ENCODE peak calls at places on chromosomes 11 and 22, in nine cellular contexts. F is heart left ventricle, E is pancreas, X is PC-3, P is fibroblast of lung, M is IMR-90, L is cardiac muscle cell, K is substantia nigra, H is small intestine. G is an unnamed sample.

GRCh38 chr11:66912361-66912760 is 45.8 kb downstream of the PC start:
- DNase-seq in L (no peak), P (no peak), H (no peak), K (no peak), X (no peak), F (no peak), M (no peak), E (no peak), G (no peak)

GRCh38 chr11:17524221-17524620 is 20.0 kb downstream of the USH1C start:
- DNase-seq in K (no peak), L (no peak), M (no peak), H (no peak), F (no peak), X (no peak), E (no peak), P (no peak), G (no peak)

GRCh38 chr22:27152033-27152432 is 494.6 kb downstream of the MIAT start:
- DNase-seq in H (no peak), P (no peak), K (no peak), F (no peak), X (no peak), E (no peak), M (no peak), L (no peak), G (no peak)

GRCh38 chr11:76659672-76660532 is 10.6 kb downstream of the LRRC32 start:
- DNase-seq in P (no peak), H (no peak), L (no peak), M (no peak), E (peak), F (peak), K (no peak), X (no peak), G (no peak)

GRCh38 chr22:20186183-20186870 is 35.5 kb upstream of the CCDC188 start:
- DNase-seq in X (no peak), E (no peak), K (no peak), M (no peak), F (no peak), P (no peak), H (no peak), L (no peak), G (no peak)

GRCh38 chr11:69497221-69497787 is 15.8 kb downstream of the LINC01488 start:
- DNase-seq in E (peak), K (peak), P (peak), F (peak), M (peak), L (peak), H (no peak), X (peak), G (no peak)

GRCh38 chr22:19807914-19808872 is 46.5 kb downstream of the GNB1L start:
- DNase-seq in P (no peak), L (no peak), E (peak), X (no peak), K (no peak), F (no peak), M (no peak), H (no peak), G (no peak)

GRCh38 chr11:116353517-116353916 is 419.3 kb downstream of the BUD13 start:
- DNase-seq in X (no peak), E (no peak), H (peak), M (no peak), L (no peak), K (no peak), P (no peak), F (no peak), G (no peak)

GRCh38 chr11:85089654-85090053 is 537.5 kb downstream of the DLG2 start:
- DNase-seq in P (no peak), F (no peak), X (no peak), K (no peak), M (no peak), E (no peak), H (no peak), L (no peak), G (no peak)

GRCh38 chr22:43042101-43042780 is 27.3 kb upstream of the PACSIN2 start:
- DNase-seq in L (no peak), E (no peak), M (peak), P (peak), X (no peak), K (no peak), F (no peak), H (no peak), G (no peak)

GRCh38 chr11:75100314-75100713 is 3.6 kb upstream of the OR2AT4 start:
- DNase-seq in L (peak), M (peak), P (peak), E (no peak), F (no peak), K (no peak), H (no peak), X (peak), G (no peak)

GRCh38 chr22:17228725-17229126 is 9.5 kb upstream of the ADA2 start:
- DNase-seq in H (no peak), K (no peak), M (no peak), X (peak), E (no peak), F (no peak), P (no peak), L (no peak), G (no peak)

GRCh38 chr22:29797351-29797750 is 30.2 kb downstream of the UQCR10 start:
- DNase-seq in E (no peak), L (no peak), K (peak), H (no peak), X (no peak), F (no peak), M (no peak), P (no peak), G (no peak)

GRCh38 chr22:44028091-44028490 is 4.0 kb downstream of the PARVB start:
- DNase-seq in E (no peak), K (no peak), X (no peak), P (no peak), H (no peak), L (no peak), F (no peak), M (no peak), G (no peak)

GRCh38 chr22:17035246-17035645 is 27.2 kb upstream of the GAB4 start:
- DNase-seq in M (no peak), X (no peak), F (no peak), K (no peak), L (no peak), E (no peak), P (no peak), H (no peak), G (no peak)

GRCh38 chr11:79062814-79063762 is 377.7 kb downstream of the TENM4 start:
- DNase-seq in H (peak), X (peak), E (no peak), F (no peak), P (no peak), M (peak), K (peak), L (peak), G (no peak)

GRCh38 chr11:85626496-85626895 is 648 bp downstream of the DLG2 start:
- DNase-seq in P (no peak), E (no peak), K (no peak), F (no peak), H (no peak), X (peak), M (no peak), L (no peak), G (no peak)

GRCh38 chr11:64327338-64327737 is 9.4 kb downstream of the PRDX5 start:
- DNase-seq in L (no peak), M (no peak), P (no peak), K (no peak), H (no peak), F (no peak), E (no peak), X (no peak), G (no peak)

GRCh38 chr11:78789365-78789764 is 214.7 kb upstream of the NARS2 start:
- DNase-seq in P (no peak), X (no peak), L (no peak), H (no peak), E (no peak), M (no peak), F (no peak), K (no peak), G (peak)

GRCh38 chr22:35071784-35072183 is 5.8 kb downstream of the ISX start:
- DNase-seq in L (no peak), X (peak), H (peak), M (no peak), E (no peak), F (no peak), K (no peak), P (no peak), G (peak)

GRCh38 chr22:23578306-23578705 is 1.8 kb downstream of the IGLL1 start:
- DNase-seq in H (no peak), L (no peak), P (no peak), M (no peak), K (no peak), E (no peak), F (no peak), X (no peak), G (no peak)

GRCh38 chr22:22168190-22168940 is 76.2 kb upstream of the VPREB1 start:
- DNase-seq in M (peak), L (peak), F (no peak), H (peak), P (peak), K (no peak), X (peak), E (no peak), G (no peak)

GRCh38 chr11:76770642-76771445 is 12.3 kb upstream of the TSKU start:
- DNase-seq in L (peak), M (peak), H (peak), P (peak), X (peak), F (no peak), E (peak), K (no peak), G (peak)

GRCh38 chr11:119337581-119338317 is 2.9 kb downstream of the C1QTNF5 start:
- DNase-seq in F (no peak), L (peak), E (no peak), H (no peak), M (peak), K (no peak), P (peak), X (no peak), G (no peak)

GRCh38 chr11:12159351-12160099 is 49.1 kb downstream of the MICAL2 start:
- DNase-seq in E (no peak), M (peak), H (no peak), K (peak), F (no peak), X (peak), L (peak), P (peak), G (no peak)

GRCh38 chr22:37892566-37893338 is 13.3 kb upstream of the MICALL1 start:
- DNase-seq in K (peak), L (peak), E (no peak), P (no peak), X (no peak), F (peak), H (no peak), M (no peak), G (no peak)

GRCh38 chr11:78759067-78759466 is 184.4 kb upstream of the NARS2 start:
- DNase-seq in P (no peak), H (no peak), F (no peak), K (no peak), X (no peak), M (no peak), L (no peak), E (no peak), G (no peak)

GRCh38 chr11:92941676-92942571 is 27.5 kb upstream of the MTNR1B start:
- DNase-seq in F (no peak), E (no peak), M (peak), X (peak), K (peak), P (no peak), L (peak), H (peak), G (peak)

GRCh38 chr11:123536690-123537437 is 106.8 kb downstream of the GRAMD1B start:
- DNase-seq in X (peak), P (no peak), K (no peak), F (peak), H (no peak), L (peak), M (no peak), E (no peak), G (no peak)

GRCh38 chr11:33000181-33000580 is 15.5 kb upstream of the DEPDC7 start:
- DNase-seq in H (no peak), X (peak), L (peak), P (peak), E (no peak), M (peak), F (no peak), K (no peak), G (no peak)

GRCh38 chr11:119322921-119323531 is 6.1 kb upstream of the MCAM start:
- DNase-seq in X (no peak), E (no peak), L (no peak), P (no peak), K (no peak), H (no peak), M (no peak), F (no peak), G (no peak)

GRCh38 chr22:39514373-39514973 is 5.9 kb upstream of the ATF4 start:
- DNase-seq in P (no peak), H (peak), X (peak), E (peak), M (peak), K (peak), L (peak), F (no peak), G (peak)

GRCh38 chr11:117966908-117967307 is 19.3 kb upstream of the IL10RA start:
- DNase-seq in X (no peak), K (no peak), M (no peak), E (no peak), P (no peak), F (no peak), H (no peak), L (no peak), G (no peak)

GRCh38 chr11:61828629-61829407 is 718 bp downstream of the FADS2 start:
- DNase-seq in E (peak), F (peak), K (peak), L (peak), X (peak), M (no peak), H (peak), P (peak), G (peak)

GRCh38 chr11:110373061-110373702 is 56.6 kb upstream of the FDX1 start:
- DNase-seq in H (no peak), K (no peak), L (peak), M (peak), P (peak), F (no peak), E (no peak), X (peak), G (no peak)

GRCh38 chr11:133966924-133967598 is 10.3 kb upstream of the IGSF9B start:
- DNase-seq in L (peak), H (no peak), M (no peak), X (no peak), F (peak), K (peak), E (peak), P (no peak), G (peak)

GRCh38 chr11:69947772-69948255 is 128.6 kb upstream of the FGF3 start:
- DNase-seq in H (no peak), E (peak), X (no peak), F (no peak), K (no peak), L (no peak), M (no peak), P (no peak), G (no peak)

GRCh38 chr11:16099501-16099900 is 256.8 kb downstream of the SOX6 start:
- DNase-seq in F (no peak), X (no peak), K (no peak), H (peak), L (no peak), M (no peak), P (peak), E (no peak), G (no peak)

DNA sequence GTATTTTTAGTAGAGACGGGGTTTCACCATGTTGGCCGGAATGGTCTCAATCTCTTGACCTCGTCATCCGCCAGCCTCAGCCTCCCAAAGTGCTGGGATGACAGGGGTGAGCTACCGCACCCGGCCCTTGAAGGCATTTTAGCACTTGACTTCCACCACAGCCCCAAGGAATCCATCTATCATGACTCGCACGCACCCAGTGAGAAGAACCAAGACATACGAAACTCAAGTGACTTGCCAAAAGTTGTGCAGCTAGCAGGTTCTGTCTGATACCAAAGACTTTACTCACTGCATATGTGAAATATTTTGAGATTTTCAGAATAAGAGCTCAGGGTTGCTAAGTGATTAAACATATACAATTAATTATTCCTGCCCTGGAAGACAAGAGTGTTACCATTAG is 21.0 kb downstream of the FLI1 start:
- DNase-seq in L (peak), M (peak), H (no peak), F (no peak), E (no peak), P (peak), X (peak), K (no peak), G (no peak)
- H3K27ac ChIP-seq in L (no peak), M (no peak), H (no peak), F (peak), E (no peak), P (no peak), X (no peak), K (no peak), G (no peak)

DNA sequence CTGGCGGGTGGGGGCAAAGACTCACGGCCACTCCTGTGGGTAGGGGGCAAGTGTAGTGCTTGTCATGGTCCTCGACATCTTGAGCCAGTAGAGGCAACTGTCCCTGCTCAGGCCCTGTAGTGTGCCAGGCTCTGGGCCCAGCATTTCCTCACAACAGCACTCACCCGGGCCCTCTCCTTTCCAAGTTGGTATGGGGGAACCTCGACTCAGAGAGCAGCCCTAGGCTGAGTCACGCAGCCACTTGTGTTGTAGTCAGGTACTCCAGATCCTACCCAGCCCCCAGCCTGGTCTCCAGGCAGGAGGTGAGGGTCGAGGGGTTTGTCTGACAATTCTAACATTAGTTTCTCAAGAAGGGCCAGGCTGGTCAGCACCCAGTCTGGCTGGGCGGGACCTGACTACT is 4.1 kb downstream of the RELT start:
- DNase-seq in X (no peak), L (no peak), P (no peak), K (no peak), H (no peak), M (no peak), E (no peak), F (no peak), G (no peak)
- H3K27ac ChIP-seq in X (no peak), L (peak), P (no peak), K (no peak), H (no peak), M (no peak), E (no peak), F (peak), G (no peak)

DNA sequence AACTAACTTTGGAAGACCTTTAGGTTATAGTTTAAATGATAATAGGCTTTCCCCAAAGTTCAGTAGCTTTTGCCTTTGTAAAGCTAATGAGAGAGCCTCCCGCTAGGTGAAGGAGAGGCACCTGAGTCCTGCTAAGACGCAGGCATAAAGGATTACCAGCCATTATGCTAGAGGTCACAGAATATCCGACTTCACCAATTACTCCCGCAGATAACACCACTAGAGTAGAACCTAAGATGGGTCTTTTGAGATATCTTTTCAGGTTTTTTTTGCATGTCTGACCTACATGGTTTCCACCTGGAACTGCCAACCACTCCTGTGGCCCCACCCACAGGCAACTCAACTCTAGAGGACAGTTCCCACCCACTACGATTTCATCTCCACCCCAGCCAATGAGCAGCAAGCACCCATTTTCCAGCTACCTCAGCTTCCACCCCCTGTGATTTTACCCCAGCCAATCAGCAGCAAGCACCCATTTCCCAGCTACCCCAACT is 314.3 kb downstream of the BRD1 start:
- DNase-seq in L (no peak), E (no peak), X (no peak), M (no peak), K (no peak), H (no peak), P (no peak), F (no peak), G (no peak)
- H3K27ac ChIP-seq in L (no peak), E (no peak), X (no peak), M (no peak), K (no peak), H (no peak), P (no peak), F (no peak), G (no peak)

DNA sequence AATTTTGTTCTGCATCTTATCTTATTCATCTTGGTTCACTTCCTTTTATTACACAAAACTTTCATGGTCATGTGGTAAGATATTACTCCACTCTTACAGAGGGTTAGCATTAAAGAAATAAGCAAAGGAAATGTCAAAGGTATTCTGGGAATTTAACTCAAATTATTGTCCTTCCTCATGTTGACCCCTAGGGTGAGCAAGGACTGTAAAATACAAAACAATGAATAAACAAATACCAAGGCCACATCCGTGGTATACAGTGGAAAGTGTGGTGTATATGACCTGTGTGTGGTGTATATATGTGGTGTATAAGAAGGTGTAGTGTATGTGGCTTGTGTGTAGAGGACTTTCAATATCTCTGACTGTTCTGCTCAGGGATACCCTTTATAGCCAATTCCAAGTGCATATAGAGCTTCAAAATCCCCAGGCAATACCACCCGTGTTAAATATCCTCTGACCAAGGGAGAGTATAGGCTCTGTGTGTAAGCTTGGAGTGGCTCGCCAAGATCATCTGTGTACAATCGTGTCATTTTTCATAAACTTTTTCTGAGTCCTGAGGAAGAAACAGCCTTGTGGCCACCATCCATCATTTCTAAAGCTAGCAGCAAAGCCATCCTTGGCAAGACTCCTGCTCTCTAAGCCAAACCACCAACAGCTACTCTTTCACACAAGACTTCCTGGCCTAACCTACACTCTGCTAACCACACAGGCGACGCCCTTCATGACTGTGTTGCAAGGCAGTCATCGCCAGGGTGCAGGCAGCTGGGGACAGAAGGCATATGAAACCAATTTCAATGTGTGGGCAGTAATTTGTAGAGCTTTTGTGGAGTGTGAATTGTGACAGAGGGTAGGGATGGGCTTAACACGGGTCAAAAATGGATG is 548.0 kb downstream of the ETS1 start:
- DNase-seq in K (no peak), H (peak), P (peak), E (no peak), F (no peak), M (peak), X (peak), L (peak), G (peak)
- H3K27ac ChIP-seq in K (no peak), H (no peak), P (no peak), E (no peak), F (peak), M (no peak), X (peak), L (no peak), G (no peak)

GRCh38 chr11:46416656-46417055 is 25.1 kb upstream of the CHRM4 start:
- DNase-seq in X (no peak), K (no peak), M (no peak), H (no peak), F (no peak), P (no peak), L (no peak), E (no peak), G (no peak)
- H3K27ac ChIP-seq in X (no peak), K (no peak), M (no peak), H (no peak), F (no peak), P (no peak), L (no peak), E (no peak), G (no peak)

GRCh38 chr11:65575568-65576231 is at the start of gene EHBP1L1:
- DNase-seq in M (peak), L (peak), P (peak), X (peak), K (no peak), E (peak), F (peak), H (peak), G (peak)
- H3K27ac ChIP-seq in M (peak), L (no peak), P (peak), X (peak), K (peak), E (peak), F (peak), H (peak), G (peak)